ENCODE peak calls at places on chromosome 15, in four cellular contexts. One of them, this sample, is unnamed.

GRCh38 chr15:26433818-26434217 is 339.0 kb downstream of the GABRB3 start:
- DNase-seq in heart right ventricle: peak; percentile 49
- DNase-seq in HTR-8/SVneo: no peak
- DNase-seq in B cell: no peak
- DNase-seq in this sample: no peak

GRCh38 chr15:43242616-43243015 is 21.8 kb upstream of the EPB42 start:
- DNase-seq in HTR-8/SVneo: no peak
- DNase-seq in B cell: no peak
- DNase-seq in heart right ventricle: no peak
- DNase-seq in this sample: no peak

GRCh38 chr15:70133296-70133695 is 35.6 kb upstream of the TLE3 start:
- DNase-seq in B cell: no peak
- DNase-seq in HTR-8/SVneo: no peak
- DNase-seq in heart right ventricle: no peak
- DNase-seq in this sample: no peak

GRCh38 chr15:78766041-78766440 is 45.2 kb downstream of the ADAMTS7 start:
- DNase-seq in B cell: no peak
- DNase-seq in HTR-8/SVneo: no peak
- DNase-seq in heart right ventricle: no peak
- DNase-seq in this sample: no peak

GRCh38 chr15:63601026-63601726 is 4.0 kb downstream of the FBXL22 start:
- DNase-seq in heart right ventricle: no peak
- DNase-seq in B cell: peak; percentile 52
- DNase-seq in HTR-8/SVneo: no peak
- DNase-seq in this sample: no peak

GRCh38 chr15:79025201-79025600 is 65.4 kb downstream of the RASGRF1 start:
- DNase-seq in HTR-8/SVneo: no peak
- DNase-seq in B cell: peak; percentile 72
- DNase-seq in heart right ventricle: no peak
- DNase-seq in this sample: no peak

GRCh38 chr15:64686130-64686735 is 89.2 kb downstream of the RBPMS2 start:
- DNase-seq in B cell: peak; percentile 63
- DNase-seq in HTR-8/SVneo: peak; percentile 53
- DNase-seq in heart right ventricle: peak; percentile 62
- DNase-seq in this sample: no peak

GRCh38 chr15:95557226-95558046 is 773.1 kb upstream of the NR2F2 start:
- DNase-seq in B cell: no peak
- DNase-seq in heart right ventricle: no peak
- DNase-seq in HTR-8/SVneo: peak; percentile 65
- DNase-seq in this sample: peak; percentile 32

GRCh38 chr15:52295421-52295991 is at the start of gene MYO5C:
- DNase-seq in HTR-8/SVneo: peak; percentile 73
- DNase-seq in heart right ventricle: peak; percentile 80
- DNase-seq in B cell: peak; percentile 47
- DNase-seq in this sample: peak; percentile 90

GRCh38 chr15:66617137-66618090 is 51.6 kb upstream of the LCTL start:
- DNase-seq in HTR-8/SVneo: no peak
- DNase-seq in B cell: no peak
- DNase-seq in heart right ventricle: peak; percentile 74
- DNase-seq in this sample: peak; percentile 38

GRCh38 chr15:94375997-94376396 is 144.6 kb downstream of the MCTP2 start:
- DNase-seq in B cell: no peak
- DNase-seq in HTR-8/SVneo: no peak
- DNase-seq in heart right ventricle: no peak
- DNase-seq in this sample: no peak

GRCh38 chr15:66235866-66236265 is 17.7 kb downstream of the MEGF11 start:
- DNase-seq in B cell: no peak
- DNase-seq in HTR-8/SVneo: no peak
- DNase-seq in heart right ventricle: no peak
- DNase-seq in this sample: no peak

GRCh38 chr15:64865998-64866520 is 24.3 kb downstream of the PLEKHO2 start:
- DNase-seq in B cell: no peak
- DNase-seq in HTR-8/SVneo: peak; percentile 69
- DNase-seq in heart right ventricle: no peak
- DNase-seq in this sample: no peak

GRCh38 chr15:91541286-91541685 is 312.2 kb upstream of the SLCO3A1 start:
- DNase-seq in HTR-8/SVneo: no peak
- DNase-seq in heart right ventricle: no peak
- DNase-seq in B cell: no peak
- DNase-seq in this sample: no peak

GRCh38 chr15:66387176-66388056 is 704 bp downstream of the MAP2K1 start:
- DNase-seq in B cell: peak; percentile 66
- DNase-seq in HTR-8/SVneo: peak; percentile 44
- DNase-seq in heart right ventricle: peak; percentile 57
- DNase-seq in this sample: peak; percentile 42

GRCh38 chr15:58864602-58865419 is 68.7 kb downstream of the SLTM start:
- DNase-seq in heart right ventricle: peak; percentile 25
- DNase-seq in HTR-8/SVneo: no peak
- DNase-seq in B cell: peak; percentile 14
- DNase-seq in this sample: peak; percentile 47

GRCh38 chr15:38217181-38217580 is 35.5 kb upstream of the SPRED1 start:
- DNase-seq in HTR-8/SVneo: no peak
- DNase-seq in heart right ventricle: no peak
- DNase-seq in B cell: no peak
- DNase-seq in this sample: peak; percentile 50

GRCh38 chr15:75349851-75350588 is 3.2 kb downstream of the NEIL1 start:
- DNase-seq in B cell: peak; percentile 92
- DNase-seq in heart right ventricle: no peak
- DNase-seq in HTR-8/SVneo: no peak
- DNase-seq in this sample: no peak

GRCh38 chr15:51227967-51228783 is 110.2 kb downstream of the CYP19A1 start:
- DNase-seq in HTR-8/SVneo: peak; percentile 43
- DNase-seq in B cell: no peak
- DNase-seq in heart right ventricle: peak; percentile 22
- DNase-seq in this sample: peak; percentile 53

GRCh38 chr15:36612063-36612788 is 32.8 kb downstream of the CDIN1 start:
- DNase-seq in B cell: no peak
- DNase-seq in heart right ventricle: no peak
- DNase-seq in HTR-8/SVneo: peak; percentile 63
- DNase-seq in this sample: peak; percentile 26

GRCh38 chr15:61503383-61503969 is 274.4 kb upstream of the RORA start:
- DNase-seq in heart right ventricle: no peak
- DNase-seq in B cell: no peak
- DNase-seq in HTR-8/SVneo: no peak
- DNase-seq in this sample: no peak

GRCh38 chr15:71679223-71680078 is 130.9 kb upstream of the NR2E3 start:
- DNase-seq in heart right ventricle: no peak
- DNase-seq in HTR-8/SVneo: peak; percentile 27
- DNase-seq in B cell: no peak
- DNase-seq in this sample: peak; percentile 43

GRCh38 chr15:36334059-36334458 is 245.4 kb upstream of the CDIN1 start:
- DNase-seq in HTR-8/SVneo: peak; percentile 10
- DNase-seq in B cell: no peak
- DNase-seq in heart right ventricle: no peak
- DNase-seq in this sample: no peak

GRCh38 chr15:67185051-67185450 is 69.4 kb downstream of the AAGAB start:
- DNase-seq in HTR-8/SVneo: no peak
- DNase-seq in heart right ventricle: no peak
- DNase-seq in B cell: no peak
- DNase-seq in this sample: no peak

GRCh38 chr15:75721923-75722870 is 9.5 kb upstream of the CSPG4 start:
- DNase-seq in heart right ventricle: no peak
- DNase-seq in B cell: no peak
- DNase-seq in HTR-8/SVneo: no peak
- DNase-seq in this sample: no peak

GRCh38 chr15:62068071-62068786 is 1.5 kb downstream of the C2CD4A start:
- DNase-seq in B cell: peak; percentile 38
- DNase-seq in heart right ventricle: peak; percentile 27
- DNase-seq in HTR-8/SVneo: no peak
- DNase-seq in this sample: peak; percentile 52

GRCh38 chr15:65194826-65195541 is 9.8 kb upstream of the CLPX start:
- DNase-seq in B cell: no peak
- DNase-seq in heart right ventricle: no peak
- DNase-seq in HTR-8/SVneo: no peak
- DNase-seq in this sample: no peak